ENCODE peak calls at places on chromosomes 5 and 9, in seven cellular contexts. K is stimulated activated CD8-positive, alpha-beta memory T cell treated with anti-CD3 and anti-CD28 coated beads, Interleukin-2, amount 100 ng/mL, for 1 hour; Z is H7; G is GM10248; B is NCI-H2029 treated with DMSO at 0.1 percent for 48 hours; E is kidney epithelial cell; N is caudate nucleus. Y is an unnamed sample.

GRCh38 chr9:3191715-3192114 is 334.1 kb downstream of the RFX3 start:
- DNase-seq in K (no peak), Z (no peak), N (no peak), B (no peak), G (no peak), E (no peak), Y (no peak)

GRCh38 chr5:144183254-144183889 is 12.7 kb downstream of the KCTD16 start:
- DNase-seq in B (no peak), E (no peak), N (no peak), G (peak), K (no peak), Z (peak), Y (peak)

GRCh38 chr5:96796434-96796833 is 11.3 kb downstream of the ERAP1 start:
- DNase-seq in B (no peak), K (no peak), G (no peak), N (no peak), Z (no peak), E (no peak), Y (no peak)

GRCh38 chr9:99015890-99016289 is 72.2 kb downstream of the COL15A1 start:
- DNase-seq in G (no peak), E (no peak), Z (no peak), K (no peak), N (no peak), B (no peak), Y (no peak)

GRCh38 chr5:91668261-91668660 is 285.1 kb upstream of the ARRDC3 start:
- DNase-seq in N (no peak), E (no peak), Z (no peak), K (no peak), B (no peak), G (no peak), Y (no peak)

GRCh38 chr5:107274576-107274975 is 396.2 kb downstream of the EFNA5 start:
- DNase-seq in G (no peak), E (no peak), B (no peak), Z (no peak), K (no peak), N (no peak), Y (no peak)

GRCh38 chr5:68562308-68562707 is 346.8 kb downstream of the PIK3R1 start:
- DNase-seq in G (no peak), K (no peak), B (peak), N (no peak), Z (no peak), E (no peak), Y (no peak)

GRCh38 chr5:43514471-43514815 is 505 bp downstream of the C5orf34 start:
- DNase-seq in Z (peak), G (no peak), K (no peak), E (peak), B (no peak), N (no peak), Y (peak)

GRCh38 chr9:119164716-119165115 is 204.5 kb downstream of the BRINP1 start:
- DNase-seq in B (peak), N (no peak), Z (no peak), E (no peak), K (no peak), G (no peak), Y (no peak)

GRCh38 chr5:172896465-172896864 is 62.4 kb downstream of the ERGIC1 start:
- DNase-seq in E (no peak), K (no peak), N (no peak), B (no peak), Z (no peak), G (no peak), Y (no peak)

GRCh38 chr9:124137944-124138335 is 119.8 kb upstream of the NEK6 start:
- DNase-seq in N (no peak), K (no peak), G (no peak), E (no peak), B (no peak), Z (no peak), Y (no peak)

GRCh38 chr5:153543959-153544470 is 53.5 kb downstream of the GRIA1 start:
- DNase-seq in G (no peak), Z (no peak), B (no peak), K (no peak), E (no peak), N (no peak), Y (no peak)

GRCh38 chr5:168005093-168005492 is 286.4 kb upstream of the WWC1 start:
- DNase-seq in E (no peak), N (no peak), B (no peak), Z (no peak), K (no peak), G (no peak), Y (no peak)

GRCh38 chr9:123081824-123082223 is 48.4 kb downstream of the GPR21 start:
- DNase-seq in G (no peak), N (no peak), B (no peak), E (no peak), K (no peak), Z (no peak), Y (peak)

GRCh38 chr5:74394924-74395880 is 245.3 kb downstream of the ENC1 start:
- DNase-seq in B (peak), N (no peak), K (no peak), Z (peak), G (peak), E (peak), Y (no peak)

GRCh38 chr9:18947772-18948391 is 85.1 kb downstream of the SAXO1 start:
- DNase-seq in E (no peak), G (no peak), K (no peak), Z (no peak), N (no peak), B (no peak), Y (no peak)

GRCh38 chr5:73116506-73116905 is 3.9 kb upstream of the TMEM171 start:
- DNase-seq in E (no peak), Z (no peak), N (no peak), K (no peak), B (no peak), G (no peak), Y (no peak)

GRCh38 chr5:117204926-117205869 is 630.6 kb upstream of the SEMA6A start:
- DNase-seq in B (no peak), G (no peak), N (no peak), Z (no peak), K (no peak), E (no peak), Y (no peak)

GRCh38 chr9:116027096-116027495 is 126.5 kb upstream of the PAPPA start:
- DNase-seq in E (no peak), Z (no peak), K (no peak), G (no peak), B (no peak), N (no peak), Y (no peak)

GRCh38 chr9:18138676-18139075 is 335.3 kb upstream of the ADAMTSL1 start:
- DNase-seq in N (no peak), B (no peak), G (no peak), K (no peak), Z (no peak), E (no peak), Y (no peak)

Y was measured in RKO.